ENCODE peak calls at places on chromosomes 16 and 17, in six cellular contexts. One of them, this sample, is unnamed.
A peak's percentile ranks its signal among the peaks of the same experiment; 100 is the strongest.

GRCh38 chr16:81530296-81530721 is 85.7 kb downstream of the CMIP start:
- DNase-seq in brain microvascular endothelial cell: no peak
- DNase-seq in bronchial epithelial cell: peak; percentile 95
- DNase-seq in effector memory CD4-positive, alpha-beta T cell: no peak
- DNase-seq in endodermal cell: no peak
- DNase-seq in psoas muscle: no peak
- DNase-seq in this sample: no peak

GRCh38 chr17:13925579-13925978 is 143.7 kb upstream of the COX10 start:
- DNase-seq in effector memory CD4-positive, alpha-beta T cell: no peak
- DNase-seq in psoas muscle: no peak
- DNase-seq in endodermal cell: no peak
- DNase-seq in bronchial epithelial cell: no peak
- DNase-seq in brain microvascular endothelial cell: no peak
- DNase-seq in this sample: no peak

GRCh38 chr16:2842340-2843000 is 12.4 kb downstream of the ZG16B start:
- DNase-seq in brain microvascular endothelial cell: no peak
- DNase-seq in effector memory CD4-positive, alpha-beta T cell: peak; percentile 51
- DNase-seq in bronchial epithelial cell: no peak
- DNase-seq in endodermal cell: peak; percentile 88
- DNase-seq in psoas muscle: peak; percentile 88
- DNase-seq in this sample: no peak

GRCh38 chr16:71373073-71373472 is 14.6 kb downstream of the CALB2 start:
- DNase-seq in endodermal cell: no peak
- DNase-seq in effector memory CD4-positive, alpha-beta T cell: no peak
- DNase-seq in psoas muscle: no peak
- DNase-seq in bronchial epithelial cell: no peak
- DNase-seq in brain microvascular endothelial cell: no peak
- DNase-seq in this sample: peak; percentile 63

GRCh38 chr16:57677622-57678369 is 9.7 kb downstream of the ADGRG3 start:
- DNase-seq in endodermal cell: no peak
- DNase-seq in brain microvascular endothelial cell: no peak
- DNase-seq in bronchial epithelial cell: peak; percentile 53
- DNase-seq in effector memory CD4-positive, alpha-beta T cell: no peak
- DNase-seq in psoas muscle: no peak
- DNase-seq in this sample: no peak

GRCh38 chr17:57084802-57085447 is at the start of gene AKAP1:
- DNase-seq in brain microvascular endothelial cell: peak; percentile 86
- DNase-seq in psoas muscle: peak; percentile 98
- DNase-seq in endodermal cell: peak; percentile 99
- DNase-seq in bronchial epithelial cell: peak; percentile 82
- DNase-seq in effector memory CD4-positive, alpha-beta T cell: peak; percentile 94
- DNase-seq in this sample: peak; percentile 97

GRCh38 chr17:35864853-35865252 is 3.8 kb downstream of the HEATR9 start:
- DNase-seq in psoas muscle: no peak
- DNase-seq in bronchial epithelial cell: no peak
- DNase-seq in endodermal cell: no peak
- DNase-seq in effector memory CD4-positive, alpha-beta T cell: no peak
- DNase-seq in brain microvascular endothelial cell: no peak
- DNase-seq in this sample: no peak

GRCh38 chr16:81576696-81577095 is 132.1 kb downstream of the CMIP start:
- DNase-seq in brain microvascular endothelial cell: no peak
- DNase-seq in endodermal cell: no peak
- DNase-seq in effector memory CD4-positive, alpha-beta T cell: no peak
- DNase-seq in psoas muscle: no peak
- DNase-seq in bronchial epithelial cell: no peak
- DNase-seq in this sample: no peak

GRCh38 chr16:9077001-9077809 is 14.2 kb upstream of the HAPSTR1 start:
- DNase-seq in bronchial epithelial cell: peak; percentile 87
- DNase-seq in psoas muscle: no peak
- DNase-seq in brain microvascular endothelial cell: peak; percentile 80
- DNase-seq in endodermal cell: no peak
- DNase-seq in effector memory CD4-positive, alpha-beta T cell: no peak
- DNase-seq in this sample: peak; percentile 68

GRCh38 chr17:4833941-4834501 is 881 bp downstream of the MINK1 start:
- DNase-seq in effector memory CD4-positive, alpha-beta T cell: no peak
- DNase-seq in brain microvascular endothelial cell: peak; percentile 13
- DNase-seq in bronchial epithelial cell: no peak
- DNase-seq in endodermal cell: peak; percentile 71
- DNase-seq in psoas muscle: no peak
- DNase-seq in this sample: peak; percentile 16

GRCh38 chr16:56614549-56614991 is 6.2 kb downstream of the MT2A start:
- DNase-seq in bronchial epithelial cell: peak; percentile 92
- DNase-seq in endodermal cell: no peak
- DNase-seq in brain microvascular endothelial cell: peak; percentile 61
- DNase-seq in effector memory CD4-positive, alpha-beta T cell: no peak
- DNase-seq in psoas muscle: no peak
- DNase-seq in this sample: no peak

GRCh38 chr17:57939797-57940196 is 15.4 kb downstream of the CUEDC1 start:
- DNase-seq in endodermal cell: no peak
- DNase-seq in psoas muscle: peak; percentile 66
- DNase-seq in brain microvascular endothelial cell: no peak
- DNase-seq in effector memory CD4-positive, alpha-beta T cell: no peak
- DNase-seq in bronchial epithelial cell: no peak
- DNase-seq in this sample: no peak

GRCh38 chr17:16820161-16820877 is 130.3 kb downstream of the CCDC144A start:
- DNase-seq in endodermal cell: peak; percentile 44
- DNase-seq in psoas muscle: no peak
- DNase-seq in brain microvascular endothelial cell: no peak
- DNase-seq in bronchial epithelial cell: no peak
- DNase-seq in effector memory CD4-positive, alpha-beta T cell: no peak
- DNase-seq in this sample: no peak

GRCh38 chr16:88749358-88749757 is 35.7 kb downstream of the PIEZO1 start:
- DNase-seq in bronchial epithelial cell: no peak
- DNase-seq in psoas muscle: no peak
- DNase-seq in brain microvascular endothelial cell: no peak
- DNase-seq in effector memory CD4-positive, alpha-beta T cell: no peak
- DNase-seq in endodermal cell: no peak
- DNase-seq in this sample: no peak

GRCh38 chr17:48594412-48595106 is 980 bp upstream of the HOXB5 start:
- DNase-seq in psoas muscle: no peak
- DNase-seq in effector memory CD4-positive, alpha-beta T cell: no peak
- DNase-seq in endodermal cell: peak; percentile 79
- DNase-seq in brain microvascular endothelial cell: no peak
- DNase-seq in bronchial epithelial cell: no peak
- DNase-seq in this sample: no peak

GRCh38 chr17:45146616-45147101 is 1.6 kb upstream of the HEXIM1 start:
- DNase-seq in psoas muscle: no peak
- DNase-seq in endodermal cell: no peak
- DNase-seq in effector memory CD4-positive, alpha-beta T cell: no peak
- DNase-seq in brain microvascular endothelial cell: peak; percentile 82
- DNase-seq in bronchial epithelial cell: peak; percentile 73
- DNase-seq in this sample: no peak

GRCh38 chr16:84423416-84423837 is 55.1 kb downstream of the ATP2C2 start:
- DNase-seq in endodermal cell: peak; percentile 53
- DNase-seq in brain microvascular endothelial cell: peak; percentile 27
- DNase-seq in bronchial epithelial cell: peak; percentile 56
- DNase-seq in psoas muscle: no peak
- DNase-seq in effector memory CD4-positive, alpha-beta T cell: no peak
- DNase-seq in this sample: no peak

GRCh38 chr17:64641499-64641898 is 20.6 kb downstream of the SMURF2 start:
- DNase-seq in effector memory CD4-positive, alpha-beta T cell: no peak
- DNase-seq in endodermal cell: no peak
- DNase-seq in psoas muscle: no peak
- DNase-seq in brain microvascular endothelial cell: peak; percentile 85
- DNase-seq in bronchial epithelial cell: no peak
- DNase-seq in this sample: peak; percentile 96

GRCh38 chr16:7624871-7625766 is 292.5 kb downstream of the RBFOX1 start:
- DNase-seq in psoas muscle: no peak
- DNase-seq in brain microvascular endothelial cell: no peak
- DNase-seq in endodermal cell: no peak
- DNase-seq in bronchial epithelial cell: no peak
- DNase-seq in effector memory CD4-positive, alpha-beta T cell: no peak
- DNase-seq in this sample: no peak

GRCh38 chr17:17205368-17206148 is 575 bp downstream of the PLD6 start:
- DNase-seq in endodermal cell: no peak
- DNase-seq in bronchial epithelial cell: peak; percentile 44
- DNase-seq in psoas muscle: peak; percentile 80
- DNase-seq in brain microvascular endothelial cell: no peak
- DNase-seq in effector memory CD4-positive, alpha-beta T cell: peak; percentile 45
- DNase-seq in this sample: peak; percentile 64

GRCh38 chr16:11440657-11441012 is 95.4 kb downstream of the RMI2 start:
- DNase-seq in brain microvascular endothelial cell: no peak
- DNase-seq in effector memory CD4-positive, alpha-beta T cell: no peak
- DNase-seq in bronchial epithelial cell: no peak
- DNase-seq in psoas muscle: no peak
- DNase-seq in endodermal cell: no peak
- DNase-seq in this sample: no peak

GRCh38 chr16:11437069-11437468 is 91.8 kb downstream of the RMI2 start:
- DNase-seq in endodermal cell: no peak
- DNase-seq in brain microvascular endothelial cell: no peak
- DNase-seq in psoas muscle: no peak
- DNase-seq in bronchial epithelial cell: no peak
- DNase-seq in effector memory CD4-positive, alpha-beta T cell: no peak
- DNase-seq in this sample: no peak

GRCh38 chr16:11439790-11440656 is 94.8 kb downstream of the RMI2 start:
- DNase-seq in brain microvascular endothelial cell: no peak
- DNase-seq in effector memory CD4-positive, alpha-beta T cell: no peak
- DNase-seq in bronchial epithelial cell: peak; percentile 3
- DNase-seq in psoas muscle: no peak
- DNase-seq in endodermal cell: no peak
- DNase-seq in this sample: no peak

GRCh38 chr16:11435576-11435975 is 90.3 kb downstream of the RMI2 start:
- DNase-seq in psoas muscle: no peak
- DNase-seq in effector memory CD4-positive, alpha-beta T cell: no peak
- DNase-seq in brain microvascular endothelial cell: no peak
- DNase-seq in bronchial epithelial cell: no peak
- DNase-seq in endodermal cell: no peak
- DNase-seq in this sample: no peak

GRCh38 chr16:11439216-11439615 is 94.0 kb downstream of the RMI2 start:
- DNase-seq in brain microvascular endothelial cell: no peak
- DNase-seq in psoas muscle: no peak
- DNase-seq in bronchial epithelial cell: no peak
- DNase-seq in endodermal cell: no peak
- DNase-seq in effector memory CD4-positive, alpha-beta T cell: no peak
- DNase-seq in this sample: no peak
- H3K27me3 ChIP-seq in brain microvascular endothelial cell: no peaks in the 10 kb centered on the region
- H3K27me3 ChIP-seq in psoas muscle: no peaks in the 10 kb centered on the region
- H3K27me3 ChIP-seq in bronchial epithelial cell: no peaks in the 10 kb centered on the region
- H3K27me3 ChIP-seq in endodermal cell: no peaks in the 10 kb centered on the region
- H3K27me3 ChIP-seq in effector memory CD4-positive, alpha-beta T cell: no peaks in the 10 kb centered on the region
- H3K27me3 ChIP-seq in this sample: no peaks in the 10 kb centered on the region

GRCh38 chr17:28944862-28945741 is 6.2 kb downstream of the PHF12 start:
- DNase-seq in effector memory CD4-positive, alpha-beta T cell: no peak
- DNase-seq in bronchial epithelial cell: no peak
- DNase-seq in endodermal cell: no peak
- DNase-seq in psoas muscle: no peak
- DNase-seq in brain microvascular endothelial cell: peak; percentile 33
- DNase-seq in this sample: no peak
- H3K36me3 ChIP-seq in effector memory CD4-positive, alpha-beta T cell: peaks cover 8% of the 10 kb centered on the region
- H3K36me3 ChIP-seq in bronchial epithelial cell: no peaks in the 10 kb centered on the region
- H3K36me3 ChIP-seq in endodermal cell: peaks cover 54% of the 10 kb centered on the region
- H3K36me3 ChIP-seq in psoas muscle: no peaks in the 10 kb centered on the region
- H3K36me3 ChIP-seq in brain microvascular endothelial cell: no peaks in the 10 kb centered on the region
- H3K36me3 ChIP-seq in this sample: peaks cover 44% of the 10 kb centered on the region

GRCh38 chr17:60147553-60148241 is 2.1 kb upstream of the CA4 start:
- DNase-seq in brain microvascular endothelial cell: no peak
- DNase-seq in psoas muscle: no peak
- DNase-seq in bronchial epithelial cell: no peak
- DNase-seq in endodermal cell: no peak
- DNase-seq in effector memory CD4-positive, alpha-beta T cell: no peak
- DNase-seq in this sample: no peak
- H3K27me3 ChIP-seq in brain microvascular endothelial cell: peaks cover 39% of the 10 kb centered on the region
- H3K27me3 ChIP-seq in psoas muscle: peaks cover 29% of the 10 kb centered on the region
- H3K27me3 ChIP-seq in bronchial epithelial cell: peaks cover 45% of the 10 kb centered on the region
- H3K27me3 ChIP-seq in endodermal cell: peaks cover 84% of the 10 kb centered on the region
- H3K27me3 ChIP-seq in effector memory CD4-positive, alpha-beta T cell: peaks cover 44% of the 10 kb centered on the region
- H3K27me3 ChIP-seq in this sample: peaks cover 7% of the 10 kb centered on the region

GRCh38 chr17:77204531-77204930 is 63.8 kb downstream of the SEC14L1 start:
- DNase-seq in psoas muscle: no peak
- DNase-seq in endodermal cell: no peak
- DNase-seq in brain microvascular endothelial cell: no peak
- DNase-seq in bronchial epithelial cell: no peak
- DNase-seq in effector memory CD4-positive, alpha-beta T cell: no peak
- DNase-seq in this sample: no peak
- H3K36me3 ChIP-seq in psoas muscle: peaks cover 7% of the 10 kb centered on the region
- H3K36me3 ChIP-seq in endodermal cell: peaks cover 67% of the 10 kb centered on the region
- H3K36me3 ChIP-seq in brain microvascular endothelial cell: peaks cover 85% of the 10 kb centered on the region
- H3K36me3 ChIP-seq in bronchial epithelial cell: peaks cover 24% of the 10 kb centered on the region
- H3K36me3 ChIP-seq in effector memory CD4-positive, alpha-beta T cell: peaks cover 76% of the 10 kb centered on the region
- H3K36me3 ChIP-seq in this sample: peaks cover 84% of the 10 kb centered on the region

GRCh38 chr17:28760987-28761562 is 17.3 kb downstream of the TRAF4 start:
- DNase-seq in effector memory CD4-positive, alpha-beta T cell: no peak
- DNase-seq in psoas muscle: peak; percentile 89
- DNase-seq in brain microvascular endothelial cell: peak; percentile 68
- DNase-seq in bronchial epithelial cell: peak; percentile 56
- DNase-seq in endodermal cell: peak; percentile 94
- DNase-seq in this sample: peak; percentile 71

GRCh38 chr17:28760561-28760960 is 16.8 kb downstream of the TRAF4 start:
- DNase-seq in brain microvascular endothelial cell: no peak
- DNase-seq in effector memory CD4-positive, alpha-beta T cell: no peak
- DNase-seq in bronchial epithelial cell: no peak
- DNase-seq in psoas muscle: no peak
- DNase-seq in endodermal cell: no peak
- DNase-seq in this sample: no peak

GRCh38 chr17:28765038-28765437 is 21.2 kb downstream of the TRAF4 start:
- DNase-seq in brain microvascular endothelial cell: no peak
- DNase-seq in effector memory CD4-positive, alpha-beta T cell: no peak
- DNase-seq in bronchial epithelial cell: no peak
- DNase-seq in psoas muscle: peak; percentile 14
- DNase-seq in endodermal cell: no peak
- DNase-seq in this sample: no peak

GRCh38 chr17:28763804-28764266 is 20.0 kb downstream of the TRAF4 start:
- DNase-seq in endodermal cell: peak; percentile 92
- DNase-seq in psoas muscle: peak; percentile 74
- DNase-seq in brain microvascular endothelial cell: peak; percentile 81
- DNase-seq in effector memory CD4-positive, alpha-beta T cell: peak; percentile 70
- DNase-seq in bronchial epithelial cell: peak; percentile 67
- DNase-seq in this sample: peak; percentile 64

DNA sequence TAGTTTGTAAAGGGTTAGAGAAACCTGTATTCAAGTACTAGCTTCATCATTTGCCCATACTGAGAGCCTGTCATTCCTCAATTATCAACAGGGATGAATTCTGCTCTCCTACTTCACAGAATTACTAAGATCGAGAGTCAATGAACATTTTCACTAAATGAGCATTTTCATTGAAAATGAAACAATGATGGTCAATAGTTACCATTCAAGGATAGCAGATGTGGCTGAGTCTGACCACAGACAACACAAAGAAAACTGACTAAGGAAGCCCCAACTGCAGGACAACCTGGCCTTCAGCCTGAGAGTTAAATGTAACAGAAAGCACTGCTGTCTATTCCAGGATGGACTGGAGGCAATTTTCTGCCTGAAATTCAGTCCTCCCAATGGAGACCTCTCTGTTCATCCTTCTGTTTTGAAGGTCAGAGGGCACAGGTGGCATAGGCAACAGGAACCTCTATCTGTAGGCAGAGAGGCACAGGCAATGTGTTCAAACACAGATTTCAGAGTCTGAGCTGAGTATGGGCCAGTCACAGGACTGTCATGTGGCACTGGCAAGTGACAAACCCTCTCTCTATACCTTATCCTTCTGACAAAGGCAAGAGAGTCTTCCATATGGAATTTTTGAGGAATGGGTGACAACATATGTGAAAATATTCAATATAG is 19.5 kb downstream of the TRAF4 start:
- DNase-seq in psoas muscle: no peak
- DNase-seq in bronchial epithelial cell: no peak
- DNase-seq in endodermal cell: no peak
- DNase-seq in brain microvascular endothelial cell: no peak
- DNase-seq in effector memory CD4-positive, alpha-beta T cell: no peak
- DNase-seq in this sample: no peak
- H3K27me3 ChIP-seq in psoas muscle: no peaks in the 10 kb centered on the region
- H3K27me3 ChIP-seq in bronchial epithelial cell: no peaks in the 10 kb centered on the region
- H3K27me3 ChIP-seq in endodermal cell: no peaks in the 10 kb centered on the region
- H3K27me3 ChIP-seq in brain microvascular endothelial cell: no peaks in the 10 kb centered on the region
- H3K27me3 ChIP-seq in effector memory CD4-positive, alpha-beta T cell: no peaks in the 10 kb centered on the region
- H3K27me3 ChIP-seq in this sample: no peaks in the 10 kb centered on the region